ENCODE peak calls at places on chromosomes 1 and 21, in nine cellular contexts. K is right cardiac atrium; I is stomach; R is stimulated activated naive CD8-positive, alpha-beta T cell treated with anti-CD3 and anti-CD28 coated beads, Interleukin-15, Interleukin-2, amounts not matched to agents 100 U/mL and 50 U/mL, for 24 hours; A is RWPE1; L is activated CD4-positive, alpha-beta T cell treated with anti-CD3 and anti-CD28 coated beads, Interleukin-2, amount 50 U/mL, for 48 hours; G is M059J; D is MM.1S; Z is stimulated activated CD8-positive, alpha-beta memory T cell treated with anti-CD3 and anti-CD28 coated beads, Interleukin-2, amount 100 ng/mL, for 1 hour. T is an unnamed sample.

GRCh38 chr1:205484985-205485967 is 19.2 kb upstream of the CDK18 start:
- DNase-seq in L (peak), K (peak), A (peak), D (peak), G (peak), Z (peak), R (peak), I (peak), T (peak)

GRCh38 chr21:28781602-28782274 is 210.9 kb downstream of the LTN1 start:
- DNase-seq in R (peak), L (no peak), I (no peak), A (peak), G (peak), K (no peak), D (peak), Z (no peak), T (peak)

GRCh38 chr1:60388092-60388987 is 314.8 kb upstream of the C1orf87 start:
- DNase-seq in L (no peak), R (no peak), I (no peak), A (no peak), Z (no peak), G (no peak), D (no peak), K (no peak), T (no peak)

GRCh38 chr1:206716519-206717236 is 32.0 kb downstream of the MAPKAPK2 start:
- DNase-seq in K (no peak), D (no peak), A (no peak), L (no peak), Z (no peak), I (no peak), R (no peak), G (peak), T (no peak)

GRCh38 chr1:186236921-186237320 is 138.1 kb downstream of the TPR start:
- DNase-seq in D (no peak), R (no peak), A (peak), Z (no peak), L (no peak), G (peak), I (no peak), K (no peak), T (no peak)

GRCh38 chr1:237287876-237288517 is 246.0 kb downstream of the RYR2 start:
- DNase-seq in Z (no peak), K (peak), I (no peak), R (no peak), D (no peak), L (no peak), G (no peak), A (no peak), T (no peak)

GRCh38 chr1:87392241-87393192 is 63.8 kb downstream of the LMO4 start:
- DNase-seq in L (no peak), Z (no peak), I (no peak), D (no peak), R (no peak), K (no peak), G (peak), A (peak), T (no peak)

GRCh38 chr1:44328767-44329416 is 26.2 kb downstream of the ERI3 start:
- DNase-seq in Z (no peak), D (no peak), L (no peak), G (peak), I (no peak), A (no peak), R (no peak), K (no peak), T (no peak)

GRCh38 chr1:204102029-204102611 is 29.2 kb downstream of the SOX13 start:
- DNase-seq in G (no peak), I (no peak), D (no peak), A (no peak), K (peak), R (peak), L (peak), Z (no peak), T (no peak)

GRCh38 chr1:10280442-10281350 is 70.3 kb downstream of the KIF1B start:
- DNase-seq in A (no peak), L (peak), Z (no peak), R (peak), K (no peak), G (peak), I (no peak), D (no peak), T (no peak)

GRCh38 chr21:42922918-42923317 is 2.5 kb downstream of the ERVH48-1 start:
- DNase-seq in D (no peak), L (no peak), I (no peak), R (no peak), K (no peak), G (no peak), Z (no peak), A (no peak), T (no peak)

T was measured in germinal center.